ENCODE peak calls at places on chromosomes 13 and 19, in five cellular contexts. G is K562, A is HepG2, L is GM12878, Z is SK-N-SH. H is an unnamed sample.

GRCh38 chr19:31338069-31338767 is 11.0 kb downstream of the TSHZ3 start:
- DNase-seq in Z (peak), G (peak), L (no peak), A (peak), H (peak)

GRCh38 chr19:18379803-18380747 is 5.9 kb upstream of the GDF15 start:
- DNase-seq in G (peak), A (peak), L (no peak), Z (no peak), H (peak)

GRCh38 chr13:105655046-105655445 is 880.4 kb downstream of the EFNB2 start:
- DNase-seq in G (no peak), A (no peak), L (no peak), Z (no peak), H (peak)

GRCh38 chr13:98919566-98919965 is 58.3 kb downstream of the DOCK9 start:
- DNase-seq in Z (no peak), G (no peak), L (no peak), A (no peak), H (no peak)

GRCh38 chr13:63208811-63209210 is 1793.2 kb upstream of the PCDH20 start:
- DNase-seq in A (no peak), Z (no peak), L (no peak), G (no peak), H (peak)

GRCh38 chr13:86559915-86560314 is 760.7 kb upstream of the SLITRK6 start:
- DNase-seq in G (no peak), A (no peak), L (no peak), Z (no peak), H (no peak)

GRCh38 chr19:3146677-3147100 is 10.9 kb downstream of the GNA15 start:
- DNase-seq in G (peak), Z (peak), A (peak), L (no peak), H (no peak)

GRCh38 chr13:100129605-100130004 is 40.7 kb downstream of the PCCA start:
- DNase-seq in G (no peak), A (no peak), L (peak), Z (no peak), H (no peak)

GRCh38 chr19:47646924-47647323 is 38.0 kb downstream of the BICRA start:
- DNase-seq in Z (no peak), G (no peak), A (no peak), L (no peak), H (no peak)

GRCh38 chr19:40754611-40755247 is 3.7 kb downstream of the SNRPA start:
- DNase-seq in G (no peak), Z (no peak), A (peak), L (no peak), H (peak)

GRCh38 chr19:2491130-2491801 is 15.3 kb downstream of the GADD45B start:
- DNase-seq in G (no peak), Z (no peak), A (no peak), L (no peak), H (peak)

GRCh38 chr19:34350161-34350561 is 14.8 kb upstream of the GPI start:
- DNase-seq in Z (no peak), G (no peak), A (no peak), L (no peak), H (peak)

GRCh38 chr19:45584332-45585157 is at the start of gene OPA3:
- DNase-seq in A (peak), Z (peak), L (peak), G (peak), H (peak)

DNA sequence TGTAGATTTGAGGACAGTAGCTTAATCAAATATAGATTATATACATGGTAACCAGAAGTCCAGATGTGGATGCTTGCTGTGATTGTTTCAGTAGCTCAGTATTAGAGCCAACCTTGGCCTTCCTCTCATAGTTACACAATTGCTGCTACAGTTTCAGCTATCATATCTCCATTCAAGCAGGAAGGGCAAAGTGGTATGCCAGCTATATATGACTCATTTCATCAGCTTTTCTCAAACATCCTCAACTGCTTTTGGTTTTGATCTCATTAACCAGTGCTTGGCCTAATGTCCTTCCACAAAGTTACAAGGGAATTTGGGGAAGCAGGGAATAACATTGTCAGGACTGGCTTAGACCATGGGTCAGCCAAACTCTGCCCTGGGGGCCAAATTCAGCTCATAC is 73.0 kb upstream of the MAB21L1 start:
- DNase-seq in G (no peak), Z (no peak), L (peak), A (peak), H (peak)
- TF ChIP-seq MXI1 in G (no peak), Z (no peak), L (no peak), A (no peak), H (no peak)

GRCh38 chr13:78383899-78384298 is 219.5 kb downstream of the POU4F1 start:
- DNase-seq in A (no peak), G (no peak), Z (no peak), L (no peak), H (no peak)

GRCh38 chr13:78382481-78382880 is 220.9 kb downstream of the POU4F1 start:
- DNase-seq in G (no peak), L (no peak), A (no peak), Z (no peak), H (no peak)

GRCh38 chr13:78382946-78383542 is 220.3 kb downstream of the POU4F1 start:
- DNase-seq in G (no peak), Z (no peak), L (no peak), A (no peak), H (no peak)
- TF ChIP-seq MXI1 in G (no peak), Z (no peak), L (no peak), A (no peak), H (no peak)

GRCh38 chr19:15864824-15865223 is 33.0 kb downstream of the CYP4F2 start:
- DNase-seq in L (no peak), G (peak), Z (no peak), A (no peak), H (no peak)

GRCh38 chr19:15869873-15870272 is 28.0 kb downstream of the CYP4F2 start:
- DNase-seq in Z (no peak), G (no peak), A (no peak), L (no peak), H (no peak)

GRCh38 chr19:15866646-15867045 is 31.2 kb downstream of the CYP4F2 start:
- DNase-seq in G (no peak), A (no peak), Z (no peak), L (no peak), H (no peak)

GRCh38 chr19:15871570-15871969 is 26.3 kb downstream of the CYP4F2 start:
- DNase-seq in A (no peak), G (peak), Z (no peak), L (no peak), H (no peak)

GRCh38 chr19:15869109-15869555 is 28.7 kb downstream of the CYP4F2 start:
- DNase-seq in A (peak), G (peak), L (no peak), Z (peak), H (no peak)
- TF ChIP-seq MXI1 in A (no peak), G (no peak), L (no peak), Z (no peak), H (no peak)

DNA sequence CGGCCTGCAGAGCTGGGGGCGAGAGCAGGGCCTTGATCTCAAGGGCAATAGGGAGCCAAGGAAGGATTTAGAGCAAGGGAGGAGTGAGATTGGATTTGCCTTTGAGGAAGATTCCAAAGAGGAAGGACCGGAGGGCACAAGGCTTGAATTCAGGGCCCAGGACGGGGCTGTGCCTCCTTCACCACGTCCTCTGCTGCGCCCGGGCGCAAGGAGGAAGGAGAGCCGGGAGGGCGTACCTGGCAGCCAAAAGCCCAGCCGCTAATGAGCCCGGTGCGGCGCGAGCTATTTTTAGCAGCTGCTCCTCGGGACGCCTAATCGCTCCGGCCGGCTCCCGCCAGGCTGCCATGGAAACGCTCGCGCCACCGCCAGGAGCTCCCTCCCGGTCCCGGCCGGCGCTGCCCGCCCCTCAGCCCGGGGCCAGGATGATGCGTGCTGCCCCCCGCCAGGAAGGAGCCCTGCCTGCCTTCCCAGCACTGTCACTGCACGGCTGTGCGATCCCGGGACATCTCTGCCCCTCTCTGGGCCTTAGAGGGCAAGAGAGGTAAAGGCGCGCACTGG is 31.3 kb downstream of the TINCR start:
- DNase-seq in Z (peak), G (peak), L (no peak), A (no peak), H (peak)
- TF ChIP-seq MXI1 in Z (no peak), G (no peak), L (no peak), A (no peak), H (no peak)

DNA sequence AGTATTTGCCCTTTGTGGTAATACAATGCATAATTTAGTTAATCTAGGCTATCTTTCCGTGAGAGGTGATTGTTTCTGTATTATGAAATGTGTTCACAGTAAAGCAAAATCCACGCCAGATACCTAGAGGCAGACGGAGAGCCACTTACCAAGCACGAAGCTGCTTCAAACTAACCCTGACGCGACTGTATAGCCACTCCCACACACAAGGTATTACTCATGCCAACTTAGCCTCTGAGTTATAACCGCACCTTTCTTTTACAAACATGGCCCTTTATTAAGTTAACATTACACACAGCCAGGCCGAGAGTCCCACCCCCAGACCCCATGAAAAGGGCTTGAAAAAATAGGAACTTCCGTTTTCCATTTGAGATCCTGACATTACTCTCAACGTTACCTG is 185.7 kb downstream of the ABCC4 start:
- DNase-seq in Z (no peak), L (no peak), A (no peak), G (no peak), H (no peak)
- TF ChIP-seq MXI1 in Z (no peak), L (no peak), A (no peak), G (no peak), H (no peak)

GRCh38 chr13:76266566-76266965 is 619.6 kb downstream of the KCTD12 start:
- DNase-seq in L (no peak), Z (no peak), G (no peak), A (no peak), H (no peak)

DNA sequence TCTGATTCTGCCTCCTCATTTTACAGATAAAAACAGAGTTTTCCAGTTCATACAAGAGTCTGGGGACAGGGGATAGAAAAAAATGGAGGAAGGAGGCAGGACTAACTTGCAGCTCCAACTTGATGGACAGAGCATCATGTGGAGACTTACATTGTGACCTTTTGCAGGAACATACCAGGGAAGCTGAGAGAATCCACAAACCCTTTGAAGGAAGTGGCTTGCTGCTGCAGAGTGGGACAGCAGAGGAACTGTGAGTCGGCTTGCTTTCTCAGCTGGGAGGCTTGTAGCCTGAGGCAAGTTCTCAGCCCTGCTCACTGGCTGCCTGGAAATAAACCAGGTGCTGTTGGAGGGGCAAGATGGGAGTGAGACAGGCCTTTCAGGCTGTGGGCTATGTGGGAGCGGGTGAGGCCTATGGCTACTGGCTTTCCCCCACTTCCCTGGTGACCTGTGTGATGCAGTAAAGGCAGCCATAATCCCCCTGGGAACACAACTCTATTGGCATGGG is 614.4 kb downstream of the KCTD12 start:
- DNase-seq in A (no peak), Z (no peak), L (no peak), G (no peak), H (peak)
- TF ChIP-seq MXI1 in A (no peak), Z (no peak), L (no peak), G (no peak), H (no peak)

DNA sequence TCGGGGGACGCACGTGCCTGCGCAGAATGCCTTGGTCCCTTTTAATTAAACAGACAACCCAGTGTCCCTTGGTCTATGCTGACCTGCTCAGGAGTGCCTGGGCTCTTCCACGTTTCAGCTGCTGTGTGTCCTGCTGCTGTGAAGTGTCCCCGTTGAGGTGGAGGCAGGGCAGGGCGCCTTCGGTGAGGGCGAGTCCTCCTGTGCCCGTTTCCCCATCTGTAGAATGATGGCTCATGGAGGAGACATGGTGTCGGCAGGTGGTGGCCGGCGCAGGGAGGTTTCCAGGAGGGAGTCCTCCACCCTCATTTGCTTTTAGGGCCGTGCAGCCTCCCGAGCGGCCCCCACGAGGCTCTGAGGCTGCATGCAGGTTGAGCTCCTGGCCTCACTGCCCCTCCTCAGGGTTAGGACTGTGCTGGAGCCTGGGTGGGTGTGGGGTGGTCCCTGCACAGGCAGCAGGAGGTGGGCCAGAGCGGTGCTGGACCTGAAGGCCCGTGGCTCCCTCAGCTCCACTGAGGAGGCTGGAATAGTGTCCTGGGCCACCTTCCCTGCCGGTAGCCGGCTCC is 8.8 kb downstream of the STK11 start:
- DNase-seq in L (no peak), A (no peak), G (no peak), Z (no peak), H (no peak)
- TF ChIP-seq MXI1 in L (no peak), A (no peak), G (no peak), Z (no peak), H (no peak)